ENCODE peak calls at places on chromosomes 16 and 17, in five cellular contexts. T is GM04504, A is tibial artery, Y is EH, S is NCI-H2029. L is an unnamed sample.

GRCh38 chr17:81821603-81822311 is 11.3 kb downstream of the MCRIP1 start:
- DNase-seq in T (peak; percentile 38), A (peak; percentile 55), Y (peak; percentile 63), S (peak; percentile 84), L (no peak)

GRCh38 chr16:67311607-67312449 is 14.7 kb downstream of the KCTD19 start:
- DNase-seq in T (peak; percentile 98), A (peak; percentile 46), Y (peak; percentile 100), S (peak; percentile 68), L (peak; percentile 98)

GRCh38 chr17:57666198-57666870 is 78.8 kb downstream of the CCDC182 start:
- DNase-seq in T (no peak), A (no peak), Y (no peak), S (no peak), L (no peak)

GRCh38 chr16:72783716-72784320 is 264.1 kb downstream of the ZFHX3 start:
- DNase-seq in T (no peak), A (no peak), Y (peak; percentile 46), S (no peak), L (no peak)

GRCh38 chr17:2977157-2977556 is 86.2 kb downstream of the OR1D5 start:
- DNase-seq in T (no peak), A (no peak), Y (peak; percentile 71), S (no peak), L (no peak)

GRCh38 chr16:53955221-53955875 is 251.4 kb downstream of the FTO start:
- DNase-seq in T (no peak), A (no peak), Y (no peak), S (no peak), L (no peak)

GRCh38 chr16:75292691-75293090 is 41.3 kb upstream of the BCAR1 start:
- DNase-seq in T (no peak), A (no peak), Y (no peak), S (no peak), L (no peak)

GRCh38 chr17:75876938-75877751 is 1.2 kb downstream of the TRIM47 start:
- DNase-seq in T (peak; percentile 84), A (peak; percentile 98), Y (peak; percentile 94), S (no peak), L (peak; percentile 93)

GRCh38 chr16:56789360-56789759 is 59.4 kb downstream of the NUP93 start:
- DNase-seq in T (no peak), A (no peak), Y (peak; percentile 58), S (no peak), L (no peak)

GRCh38 chr17:82086941-82087906 is 10.8 kb downstream of the FASN start:
- DNase-seq in T (no peak), A (no peak), Y (no peak), S (no peak), L (no peak)

GRCh38 chr17:47295874-47296255 is 27.9 kb upstream of the EFCAB13 start:
- DNase-seq in T (no peak), A (no peak), Y (no peak), S (no peak), L (no peak)

GRCh38 chr17:72358465-72358864 is 237.6 kb downstream of the SOX9 start:
- DNase-seq in T (no peak), A (no peak), Y (peak; percentile 78), S (no peak), L (peak; percentile 24)

GRCh38 chr17:77332981-77333685 is 192.4 kb downstream of the SEC14L1 start:
- DNase-seq in T (peak; percentile 93), A (no peak), Y (peak; percentile 96), S (no peak), L (peak; percentile 81)

GRCh38 chr16:1145383-1146100 is 7.4 kb upstream of the CACNA1H start:
- DNase-seq in T (no peak), A (no peak), Y (no peak), S (no peak), L (no peak)

GRCh38 chr16:73315645-73316044 is 267.7 kb upstream of the ZFHX3 start:
- DNase-seq in T (no peak), A (no peak), Y (no peak), S (no peak), L (no peak)